ENCODE peak calls at places on chromosomes 1 and 21, in five cellular contexts. U is T-helper 9 cell, H is LoVo, T is HCT116, W is HEK293T. C is an unnamed sample.

GRCh38 chr21:32048353-32048752 is 175.5 kb downstream of the HUNK start:
- DNase-seq in U (no peak), H (no peak), T (no peak), W (no peak), C (no peak)

GRCh38 chr1:6601049-6601864 is 1.4 kb downstream of the KLHL21 start:
- DNase-seq in U (peak; percentile 66), H (peak; percentile 91), T (peak; percentile 68), W (no peak), C (peak; percentile 96)

GRCh38 chr1:38026592-38027200 is 14.2 kb downstream of the UTP11 start:
- DNase-seq in U (no peak), H (no peak), T (no peak), W (peak; percentile 55), C (no peak)

GRCh38 chr1:161824618-161825017 is 58.5 kb downstream of the ATF6 start:
- DNase-seq in U (no peak), H (no peak), T (no peak), W (no peak), C (no peak)

GRCh38 chr1:226066415-226067077 is 4.0 kb downstream of the H3-3A start:
- DNase-seq in U (no peak), H (no peak), T (no peak), W (no peak), C (no peak)

GRCh38 chr1:165842363-165843129 is 15.1 kb downstream of the UCK2 start:
- DNase-seq in U (no peak), H (no peak), T (no peak), W (no peak), C (no peak)

GRCh38 chr1:21325731-21326387 is 35.6 kb upstream of the ECE1 start:
- DNase-seq in U (no peak), H (no peak), T (no peak), W (no peak), C (no peak)

GRCh38 chr1:43405219-43405875 is 15.6 kb downstream of the SZT2 start:
- DNase-seq in U (no peak), H (peak; percentile 20), T (no peak), W (no peak), C (no peak)

GRCh38 chr1:244800821-244801220 is 34.6 kb upstream of the COX20 start:
- DNase-seq in U (no peak), H (no peak), T (no peak), W (no peak), C (no peak)

GRCh38 chr1:18724801-18725200 is 94.2 kb downstream of the PAX7 start:
- DNase-seq in U (no peak), H (no peak), T (no peak), W (no peak), C (no peak)

GRCh38 chr1:91731815-91732214 is 154.1 kb downstream of the TGFBR3 start:
- DNase-seq in U (peak; percentile 13), H (no peak), T (no peak), W (no peak), C (no peak)

GRCh38 chr1:22184892-22185612 is 42.2 kb upstream of the WNT4 start:
- DNase-seq in U (no peak), H (no peak), T (no peak), W (no peak), C (no peak)

GRCh38 chr1:96999191-96999590 is 277.6 kb downstream of the PTBP2 start:
- DNase-seq in U (no peak), H (no peak), T (no peak), W (no peak), C (no peak)

GRCh38 chr1:147757015-147757990 is 3.1 kb downstream of the GJA5 start:
- DNase-seq in U (no peak), H (peak; percentile 80), T (no peak), W (no peak), C (no peak)

GRCh38 chr1:94236630-94237290 is 624 bp downstream of the ARHGAP29 start:
- DNase-seq in U (no peak), H (peak; percentile 42), T (no peak), W (peak; percentile 55), C (no peak)

GRCh38 chr1:202662081-202662480 is 48.2 kb downstream of the SYT2 start:
- DNase-seq in U (no peak), H (peak; percentile 9), T (no peak), W (no peak), C (no peak)

GRCh38 chr21:42460391-42461184 is 35.4 kb downstream of the RSPH1 start:
- DNase-seq in U (peak; percentile 22), H (no peak), T (no peak), W (no peak), C (no peak)

GRCh38 chr1:161486806-161487482 is 18.3 kb upstream of the FCGR2A start:
- DNase-seq in U (no peak), H (peak; percentile 47), T (peak; percentile 64), W (peak; percentile 75), C (no peak)

GRCh38 chr1:63822540-63822939 is 48.7 kb downstream of the ROR1 start:
- DNase-seq in U (no peak), H (no peak), T (no peak), W (no peak), C (no peak)

GRCh38 chr1:56484695-56485094 is 94.7 kb downstream of the PLPP3 start:
- DNase-seq in U (no peak), H (no peak), T (no peak), W (no peak), C (no peak)

GRCh38 chr1:207516729-207517128 is 20.8 kb downstream of the CR1 start:
- DNase-seq in U (no peak), H (no peak), T (no peak), W (no peak), C (no peak)

GRCh38 chr21:38244885-38245869 is 11.6 kb upstream of the KCNJ15 start:
- DNase-seq in U (peak; percentile 6), H (no peak), T (no peak), W (no peak), C (no peak)

GRCh38 chr1:214386747-214387146 is 105.8 kb downstream of the SMYD2 start:
- DNase-seq in U (no peak), H (no peak), T (no peak), W (no peak), C (no peak)

GRCh38 chr21:33685613-33686197 is 43.4 kb downstream of the ITSN1 start:
- DNase-seq in U (no peak), H (peak; percentile 29), T (no peak), W (no peak), C (no peak)

GRCh38 chr1:50969611-50970507 is at the start of gene CDKN2C:
- DNase-seq in U (peak; percentile 47), H (peak; percentile 55), T (no peak), W (peak; percentile 52), C (peak; percentile 95)

GRCh38 chr1:25161981-25162380 is 70.3 kb downstream of the SYF2 start:
- DNase-seq in U (no peak), H (no peak), T (no peak), W (no peak), C (no peak)

GRCh38 chr1:170660874-170661645 is 2.9 kb upstream of the PRRX1 start:
- DNase-seq in U (no peak), H (no peak), T (no peak), W (no peak), C (no peak)

GRCh38 chr21:15754640-15755039 is 24.9 kb downstream of the USP25 start:
- DNase-seq in U (no peak), H (no peak), T (no peak), W (no peak), C (no peak)

GRCh38 chr1:24896176-24896575 is 33.9 kb downstream of the RUNX3 start:
- DNase-seq in U (no peak), H (no peak), T (no peak), W (no peak), C (no peak)

GRCh38 chr1:24540051-24540905 is 15.6 kb upstream of the NCMAP start:
- DNase-seq in U (no peak), H (no peak), T (no peak), W (no peak), C (no peak)